ENCODE peak calls at places on chromosome 9, in eight cellular contexts. Z, C, B, L, O, F, J and K are unnamed samples.

GRCh38 chr9:37994639-37995347 is 74.2 kb downstream of the SHB start:
- DNase-seq in C (peak), J (peak), F (peak), L (peak), O (peak), Z (peak), B (peak), K (no peak)

GRCh38 chr9:88280816-88281382 is 107.3 kb upstream of the SPIN1 start:
- DNase-seq in O (peak), C (no peak), B (no peak), L (no peak), Z (peak), J (peak), F (no peak), K (no peak)

GRCh38 chr9:117414220-117414905 is 494 bp downstream of the ASTN2 start:
- DNase-seq in C (peak), F (peak), O (no peak), L (no peak), B (no peak), Z (peak), J (no peak), K (peak)

GRCh38 chr9:99660191-99660636 is 161.5 kb upstream of the NR4A3 start:
- DNase-seq in L (no peak), J (no peak), C (peak), F (no peak), O (no peak), Z (no peak), B (no peak), K (no peak)

GRCh38 chr9:114339130-114339908 is 9.7 kb downstream of the ORM2 start:
- DNase-seq in B (peak), L (peak), O (peak), Z (peak), F (peak), J (no peak), C (peak), K (peak)

GRCh38 chr9:2593754-2594153 is 27.8 kb upstream of the VLDLR start:
- DNase-seq in F (no peak), C (no peak), B (no peak), Z (no peak), J (no peak), O (no peak), L (no peak), K (no peak)

GRCh38 chr9:32991895-32992595 is 9.4 kb downstream of the APTX start:
- DNase-seq in Z (no peak), B (peak), F (no peak), J (no peak), C (no peak), L (no peak), O (no peak), K (no peak)

GRCh38 chr9:100317706-100318105 is 35.0 kb downstream of the TEX10 start:
- DNase-seq in Z (peak), B (no peak), F (no peak), C (no peak), O (no peak), J (peak), L (no peak), K (no peak)

GRCh38 chr9:21653091-21653490 is 149.3 kb upstream of the MTAP start:
- DNase-seq in B (no peak), Z (peak), J (peak), L (no peak), F (no peak), C (no peak), O (no peak), K (no peak)

GRCh38 chr9:75500479-75500878 is 390.0 kb upstream of the PCSK5 start:
- DNase-seq in B (no peak), J (no peak), L (no peak), Z (no peak), F (no peak), O (no peak), C (no peak), K (no peak)

GRCh38 chr9:122695696-122696095 is 20.8 kb downstream of the OR1L3 start:
- DNase-seq in F (no peak), Z (peak), B (no peak), C (no peak), J (no peak), L (no peak), O (no peak), K (no peak)

GRCh38 chr9:31556667-31557463 is 827.6 kb upstream of the ACO1 start:
- DNase-seq in O (no peak), B (no peak), L (no peak), Z (no peak), C (no peak), J (no peak), F (no peak), K (no peak)

GRCh38 chr9:17135578-17135904 is 701 bp downstream of the CNTLN start:
- DNase-seq in O (no peak), B (no peak), J (no peak), F (no peak), Z (peak), L (no peak), C (no peak), K (no peak)

GRCh38 chr9:16705121-16705604 is 165.3 kb downstream of the BNC2 start:
- DNase-seq in C (no peak), F (peak), J (peak), Z (peak), O (peak), B (peak), L (no peak), K (peak)

GRCh38 chr9:110351009-110351467 is 13.4 kb upstream of the TXNDC8 start:
- DNase-seq in L (no peak), O (peak), F (no peak), J (peak), Z (peak), C (no peak), B (no peak), K (no peak)

GRCh38 chr9:70477146-70477745 is 62.8 kb upstream of the KLF9 start:
- DNase-seq in C (no peak), L (no peak), J (peak), F (no peak), O (peak), Z (peak), B (no peak), K (no peak)

GRCh38 chr9:9791621-9792020 is 821.2 kb downstream of the PTPRD start:
- DNase-seq in F (no peak), B (no peak), L (no peak), Z (peak), C (no peak), J (no peak), O (peak), K (no peak)

GRCh38 chr9:71518045-71518888 is 250.0 kb downstream of the CEMIP2 start:
- DNase-seq in F (no peak), O (no peak), J (no peak), B (no peak), C (no peak), L (no peak), Z (peak), K (no peak)

GRCh38 chr9:16825971-16826370 is 44.5 kb downstream of the BNC2 start:
- DNase-seq in L (no peak), O (peak), C (no peak), J (peak), B (no peak), F (no peak), Z (peak), K (no peak)

GRCh38 chr9:137070906-137071275 is 534 bp upstream of the SAPCD2 start:
- DNase-seq in C (peak), J (no peak), B (no peak), F (no peak), O (no peak), Z (no peak), L (no peak), K (peak)

GRCh38 chr9:106438928-106439327 is 424.0 kb upstream of the ZNF462 start:
- DNase-seq in F (no peak), J (peak), L (no peak), C (no peak), B (no peak), Z (peak), O (peak), K (no peak)

GRCh38 chr9:113650207-113651131 is 186.9 kb downstream of the RGS3 start:
- DNase-seq in L (no peak), J (peak), B (no peak), Z (peak), C (no peak), O (peak), F (no peak), K (peak)

GRCh38 chr9:130208600-130209347 is 36.6 kb downstream of the NCS1 start:
- DNase-seq in Z (no peak), J (no peak), C (no peak), F (no peak), O (no peak), L (no peak), B (no peak), K (no peak)

GRCh38 chr9:132240860-132241482 is 79.1 kb downstream of the NTNG2 start:
- DNase-seq in B (peak), L (peak), J (peak), O (peak), F (peak), C (peak), Z (peak), K (peak)
- TF ChIP-seq CTCF in B (no peak), L (peak), J (no peak), O (no peak), F (no peak), C (no peak), Z (no peak), K (no peak)

GRCh38 chr9:95769909-95770433 is 105.5 kb upstream of the ERCC6L2 start:
- DNase-seq in C (no peak), J (no peak), B (no peak), Z (no peak), O (no peak), L (no peak), F (no peak), K (no peak)

GRCh38 chr9:95771556-95772280 is 103.8 kb upstream of the ERCC6L2 start:
- DNase-seq in B (no peak), F (no peak), Z (peak), J (peak), O (peak), C (no peak), L (no peak), K (peak)

GRCh38 chr9:95770653-95771131 is 104.8 kb upstream of the ERCC6L2 start:
- DNase-seq in C (no peak), B (no peak), O (no peak), L (no peak), F (no peak), J (no peak), Z (no peak), K (peak)

GRCh38 chr9:95773061-95773433 is 102.4 kb upstream of the ERCC6L2 start:
- DNase-seq in Z (no peak), O (peak), J (peak), B (no peak), L (no peak), C (no peak), F (no peak), K (no peak)

GRCh38 chr9:95772320-95773060 is 103.0 kb upstream of the ERCC6L2 start:
- DNase-seq in Z (peak), L (no peak), J (peak), C (no peak), O (peak), B (peak), F (no peak), K (peak)
- TF ChIP-seq CTCF in Z (no peak), L (no peak), J (no peak), C (no peak), O (no peak), B (no peak), F (no peak), K (no peak)

GRCh38 chr9:134869554-134870310 is 10.9 kb upstream of the FCN2 start:
- DNase-seq in L (no peak), B (no peak), F (no peak), J (no peak), O (no peak), C (no peak), Z (no peak), K (no peak)

GRCh38 chr9:134870746-134871667 is 9.6 kb upstream of the FCN2 start:
- DNase-seq in J (no peak), Z (no peak), O (no peak), F (no peak), C (no peak), B (no peak), L (no peak), K (no peak)

GRCh38 chr9:134870311-134870694 is 10.3 kb upstream of the FCN2 start:
- DNase-seq in B (no peak), F (no peak), O (no peak), L (no peak), C (no peak), Z (no peak), J (no peak), K (no peak)

GRCh38 chr9:134872482-134873231 is 8.0 kb upstream of the FCN2 start:
- DNase-seq in O (no peak), Z (no peak), F (no peak), L (no peak), C (no peak), B (no peak), J (no peak), K (no peak)

DNA sequence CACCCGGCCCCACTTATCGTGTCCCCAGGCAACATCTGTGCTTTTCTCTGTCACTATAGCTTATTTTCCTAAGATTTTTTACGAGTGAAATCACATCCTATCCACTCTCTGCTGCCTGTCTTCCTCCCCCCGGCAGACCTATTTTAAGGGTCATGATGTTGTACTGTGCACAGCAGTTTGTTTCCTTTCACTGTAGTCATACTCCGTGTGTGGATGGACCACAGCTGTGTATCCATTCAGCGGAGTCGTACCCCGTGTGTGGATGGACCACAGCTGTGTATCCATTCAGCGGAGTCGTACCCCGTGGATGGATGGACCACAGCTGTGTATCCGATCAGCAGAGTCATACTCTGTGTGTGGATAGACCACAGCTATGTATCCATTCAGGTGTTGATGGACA is 8.7 kb upstream of the FCN2 start:
- DNase-seq in B (no peak), Z (no peak), F (no peak), L (no peak), J (no peak), O (peak), C (no peak), K (no peak)
- TF ChIP-seq CTCF in B (no peak), Z (no peak), F (no peak), L (no peak), J (no peak), O (no peak), C (no peak), K (no peak)

DNA sequence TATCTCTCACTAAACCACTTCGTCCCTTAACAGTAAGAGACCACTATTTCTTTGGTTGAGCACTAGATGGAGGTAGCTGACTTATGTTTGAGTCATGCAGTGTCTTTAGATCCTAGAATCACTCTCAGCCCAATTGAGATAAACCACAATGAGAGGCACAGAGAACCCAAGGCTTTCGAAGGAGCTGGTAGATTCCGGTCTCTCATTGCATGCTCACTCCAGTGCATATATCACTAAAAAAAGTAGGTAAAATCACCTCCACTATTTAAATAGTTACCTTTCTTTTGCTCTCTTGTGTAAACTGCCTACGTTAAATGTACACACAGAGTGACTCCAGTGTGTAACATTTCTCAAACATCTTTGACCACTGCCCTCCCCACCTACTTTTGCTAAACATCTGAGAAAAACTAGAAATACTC is 27.6 kb downstream of the ACTL7A start:
- DNase-seq in J (peak), B (no peak), L (no peak), O (peak), F (no peak), C (no peak), Z (peak), K (no peak)
- TF ChIP-seq CTCF in J (peak), B (peak), L (no peak), O (peak), F (peak), C (no peak), Z (peak), K (no peak)